ENCODE peak calls at places on chromosomes 4 and X, in six cellular contexts. One of them, this sample, is unnamed. For H3K9me3, the result is how much of the 10 kb centered on the place peaks cover.

GRCh38 chrX:68807818-68808217 is 21.0 kb upstream of the EFNB1 start:
- DNase-seq in suprapubic skin: no peak
- DNase-seq in ovary: no peak
- DNase-seq in testis: peak
- DNase-seq in IMR-90: no peak
- DNase-seq in endothelial cell of umbilical vein: peak
- DNase-seq in this sample: peak

GRCh38 chr4:180926277-180926676 is 1316.9 kb upstream of the TENM3 start:
- DNase-seq in endothelial cell of umbilical vein: no peak
- DNase-seq in ovary: no peak
- DNase-seq in IMR-90: no peak
- DNase-seq in testis: no peak
- DNase-seq in suprapubic skin: no peak
- DNase-seq in this sample: no peak

GRCh38 chr4:8345053-8345945 is 75.7 kb downstream of the HTRA3 start:
- DNase-seq in IMR-90: no peak
- DNase-seq in endothelial cell of umbilical vein: no peak
- DNase-seq in ovary: no peak
- DNase-seq in testis: no peak
- DNase-seq in suprapubic skin: peak
- DNase-seq in this sample: no peak

GRCh38 chr4:65791807-65792308 is 121.6 kb upstream of the EPHA5 start:
- DNase-seq in testis: peak
- DNase-seq in IMR-90: no peak
- DNase-seq in ovary: no peak
- DNase-seq in suprapubic skin: no peak
- DNase-seq in endothelial cell of umbilical vein: peak
- DNase-seq in this sample: no peak

GRCh38 chrX:103656623-103657022 is 27.8 kb downstream of the TCEAL1 start:
- DNase-seq in endothelial cell of umbilical vein: peak
- DNase-seq in testis: no peak
- DNase-seq in ovary: no peak
- DNase-seq in IMR-90: peak
- DNase-seq in suprapubic skin: no peak
- DNase-seq in this sample: no peak

GRCh38 chr4:89152972-89153371 is 41.6 kb downstream of the TIGD2 start:
- DNase-seq in endothelial cell of umbilical vein: no peak
- DNase-seq in IMR-90: no peak
- DNase-seq in testis: no peak
- DNase-seq in ovary: no peak
- DNase-seq in suprapubic skin: no peak
- DNase-seq in this sample: no peak

GRCh38 chr4:43458293-43458692 is 565.8 kb downstream of the GRXCR1 start:
- DNase-seq in testis: no peak
- DNase-seq in endothelial cell of umbilical vein: no peak
- DNase-seq in ovary: no peak
- DNase-seq in suprapubic skin: no peak
- DNase-seq in IMR-90: no peak
- DNase-seq in this sample: no peak

GRCh38 chrX:29145316-29145715 is 558.1 kb downstream of the IL1RAPL1 start:
- DNase-seq in testis: no peak
- DNase-seq in ovary: no peak
- DNase-seq in suprapubic skin: no peak
- DNase-seq in endothelial cell of umbilical vein: no peak
- DNase-seq in IMR-90: peak
- DNase-seq in this sample: no peak

GRCh38 chr4:168666531-168666930 is 169.7 kb downstream of the PALLD start:
- DNase-seq in testis: no peak
- DNase-seq in suprapubic skin: no peak
- DNase-seq in IMR-90: peak
- DNase-seq in endothelial cell of umbilical vein: no peak
- DNase-seq in ovary: no peak
- DNase-seq in this sample: no peak

GRCh38 chr4:176001171-176002006 is 64.3 kb upstream of the WDR17 start:
- DNase-seq in endothelial cell of umbilical vein: peak
- DNase-seq in testis: peak
- DNase-seq in suprapubic skin: no peak
- DNase-seq in IMR-90: peak
- DNase-seq in ovary: peak
- DNase-seq in this sample: peak

GRCh38 chr4:20172070-20172760 is 79.5 kb upstream of the SLIT2 start:
- DNase-seq in testis: no peak
- DNase-seq in suprapubic skin: no peak
- DNase-seq in endothelial cell of umbilical vein: no peak
- DNase-seq in IMR-90: no peak
- DNase-seq in ovary: no peak
- DNase-seq in this sample: no peak

GRCh38 chr4:169071781-169072180 is 61.7 kb upstream of the CBR4 start:
- DNase-seq in testis: no peak
- DNase-seq in IMR-90: peak
- DNase-seq in suprapubic skin: no peak
- DNase-seq in endothelial cell of umbilical vein: no peak
- DNase-seq in ovary: no peak
- DNase-seq in this sample: no peak

DNA sequence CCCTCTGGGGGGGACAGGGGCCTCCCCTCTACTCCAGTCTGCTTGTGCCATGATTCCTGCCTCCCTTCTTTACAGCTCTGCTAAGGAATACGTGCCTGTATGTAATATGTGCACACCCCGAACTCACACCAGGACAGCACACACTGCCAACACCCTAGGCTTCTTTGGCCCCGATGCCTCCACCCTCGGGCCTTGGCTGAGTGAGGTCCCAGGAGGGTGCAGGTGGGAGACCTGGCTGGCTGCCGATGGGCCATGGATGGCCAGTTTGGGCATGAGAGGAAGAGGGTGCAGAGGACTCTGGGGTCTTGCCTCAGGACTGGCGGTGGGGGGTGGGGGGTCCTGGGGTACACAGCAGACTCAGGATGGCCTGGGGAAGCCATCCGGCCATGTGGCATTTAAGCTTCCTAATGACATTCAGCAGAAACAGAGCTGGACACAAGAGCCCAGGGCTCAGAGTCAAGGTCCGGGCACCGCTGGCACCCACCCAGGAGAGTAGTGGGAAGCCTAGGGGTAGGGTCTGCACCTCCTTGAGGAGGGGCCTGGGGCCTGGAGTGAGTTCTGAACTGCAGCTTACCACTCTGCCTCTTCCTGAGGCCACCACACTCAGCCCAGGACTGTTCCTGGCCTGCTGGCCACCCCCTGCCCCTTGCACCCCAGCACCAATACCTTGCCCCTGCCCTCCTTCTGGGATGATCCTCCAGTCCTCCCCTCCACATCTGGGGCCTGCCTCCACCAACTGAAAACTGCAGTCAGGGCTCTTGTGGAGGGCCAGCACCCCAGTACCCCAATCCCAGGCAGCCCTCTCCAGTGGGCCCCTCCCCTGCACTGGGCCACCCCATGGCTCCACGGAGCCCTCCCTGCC is 2.1 kb upstream of the PCGF3 start:
- DNase-seq in testis: no peak
- DNase-seq in ovary: peak
- DNase-seq in IMR-90: no peak
- DNase-seq in suprapubic skin: no peak
- DNase-seq in endothelial cell of umbilical vein: no peak
- DNase-seq in this sample: no peak
- H3K4me3 ChIP-seq in testis: no peak
- H3K4me3 ChIP-seq in ovary: no peak
- H3K4me3 ChIP-seq in IMR-90: no peak
- H3K4me3 ChIP-seq in suprapubic skin: no peak
- H3K4me3 ChIP-seq in endothelial cell of umbilical vein: no peak
- H3K4me3 ChIP-seq in this sample: no peak

DNA sequence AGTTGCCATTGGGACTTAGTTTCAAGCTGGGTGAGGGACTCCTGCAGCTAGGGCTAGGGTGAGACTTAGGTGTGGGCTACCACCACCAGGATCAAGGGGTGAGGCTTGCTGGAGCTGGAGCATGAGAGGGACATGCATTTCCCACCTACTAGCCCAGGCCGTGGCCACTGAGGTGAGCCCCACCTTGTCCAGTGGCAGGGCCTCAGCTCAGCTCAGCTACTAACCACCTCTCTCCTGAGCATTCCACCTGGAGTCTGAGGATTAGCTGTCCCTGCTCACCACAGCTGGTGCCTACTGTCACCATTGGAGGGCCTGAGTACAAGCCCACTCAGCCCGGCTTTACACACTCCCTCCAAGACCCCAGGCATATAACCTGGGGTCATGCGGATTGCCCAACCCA is 62.6 kb upstream of the MAGEH1 start:
- DNase-seq in testis: no peak
- DNase-seq in IMR-90: no peak
- DNase-seq in endothelial cell of umbilical vein: no peak
- DNase-seq in suprapubic skin: no peak
- DNase-seq in ovary: no peak
- DNase-seq in this sample: no peak
- H3K9me3 ChIP-seq in testis: under half
- H3K9me3 ChIP-seq in IMR-90: under half
- H3K9me3 ChIP-seq in endothelial cell of umbilical vein: under half
- H3K9me3 ChIP-seq in suprapubic skin: under half
- H3K9me3 ChIP-seq in ovary: under half
- H3K9me3 ChIP-seq in this sample: under half

DNA sequence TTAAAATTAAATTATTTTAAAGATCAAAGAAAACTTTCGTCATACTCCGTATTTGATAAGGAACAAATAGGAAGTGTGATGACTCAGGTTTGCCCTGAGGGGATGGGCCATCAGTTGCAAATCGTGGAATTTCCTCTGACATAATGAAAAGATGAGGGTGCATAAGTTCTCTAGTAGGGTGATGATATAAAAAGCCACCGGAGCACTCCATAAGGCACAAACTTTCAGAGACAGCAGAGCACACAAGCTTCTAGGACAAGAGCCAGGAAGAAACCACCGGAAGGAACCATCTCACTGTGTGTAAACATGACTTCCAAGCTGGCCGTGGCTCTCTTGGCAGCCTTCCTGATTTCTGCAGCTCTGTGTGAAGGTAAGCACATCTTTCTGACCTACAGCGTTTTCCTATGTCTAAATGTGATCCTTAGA is at the start of gene CXCL8:
- DNase-seq in endothelial cell of umbilical vein: peak
- DNase-seq in suprapubic skin: peak
- DNase-seq in ovary: peak
- DNase-seq in testis: peak
- DNase-seq in IMR-90: peak
- DNase-seq in this sample: peak
- TF ChIP-seq POLR2A in endothelial cell of umbilical vein: peak
- TF ChIP-seq POLR2A in suprapubic skin: no peak
- TF ChIP-seq POLR2A in ovary: no peak
- TF ChIP-seq POLR2A in testis: no peak
- TF ChIP-seq POLR2A in IMR-90: peak
- TF ChIP-seq POLR2A in this sample: no peak

GRCh38 chrX:39525758-39526157 is 572.0 kb downstream of the BCOR start:
- DNase-seq in endothelial cell of umbilical vein: no peak
- DNase-seq in IMR-90: no peak
- DNase-seq in ovary: no peak
- DNase-seq in suprapubic skin: no peak
- DNase-seq in testis: no peak
- DNase-seq in this sample: no peak
- H3K4me3 ChIP-seq in endothelial cell of umbilical vein: no peak
- H3K4me3 ChIP-seq in IMR-90: no peak
- H3K4me3 ChIP-seq in ovary: no peak
- H3K4me3 ChIP-seq in suprapubic skin: no peak
- H3K4me3 ChIP-seq in testis: no peak
- H3K4me3 ChIP-seq in this sample: no peak

GRCh38 chr4:170697045-170697444 is 607.3 kb upstream of the AADAT start:
- DNase-seq in suprapubic skin: no peak
- DNase-seq in IMR-90: no peak
- DNase-seq in ovary: no peak
- DNase-seq in testis: no peak
- DNase-seq in endothelial cell of umbilical vein: no peak
- DNase-seq in this sample: no peak

GRCh38 chr4:170687751-170688150 is 598.0 kb upstream of the AADAT start:
- DNase-seq in IMR-90: no peak
- DNase-seq in ovary: no peak
- DNase-seq in testis: no peak
- DNase-seq in suprapubic skin: no peak
- DNase-seq in endothelial cell of umbilical vein: no peak
- DNase-seq in this sample: no peak

DNA sequence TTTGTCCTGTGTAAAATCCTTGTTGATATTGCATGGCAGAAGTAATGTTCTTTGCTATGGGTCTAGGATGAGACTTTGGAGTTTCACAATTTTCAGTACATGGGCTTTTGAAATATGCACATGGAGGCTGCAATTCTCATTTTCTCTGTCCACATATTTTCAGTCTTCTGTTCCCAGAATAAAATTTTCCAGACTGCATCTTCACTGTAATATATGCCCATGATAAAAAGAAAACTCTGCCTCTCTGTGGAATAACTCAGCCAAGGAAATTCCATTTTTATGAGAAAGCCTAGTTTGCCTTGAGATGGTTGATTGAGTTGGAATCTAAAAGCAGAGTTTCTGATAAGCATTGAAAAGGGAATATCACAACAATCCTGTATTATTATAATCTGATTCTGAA is 601.4 kb upstream of the AADAT start:
- DNase-seq in IMR-90: no peak
- DNase-seq in ovary: no peak
- DNase-seq in suprapubic skin: no peak
- DNase-seq in testis: no peak
- DNase-seq in endothelial cell of umbilical vein: no peak
- DNase-seq in this sample: no peak
- H3K9me3 ChIP-seq in IMR-90: under half
- H3K9me3 ChIP-seq in ovary: under half
- H3K9me3 ChIP-seq in suprapubic skin: under half
- H3K9me3 ChIP-seq in testis: under half
- H3K9me3 ChIP-seq in endothelial cell of umbilical vein: under half
- H3K9me3 ChIP-seq in this sample: under half

GRCh38 chr4:141220655-141221605 is at the start of gene ZNF330:
- DNase-seq in IMR-90: peak
- DNase-seq in endothelial cell of umbilical vein: peak
- DNase-seq in testis: peak
- DNase-seq in suprapubic skin: peak
- DNase-seq in ovary: peak
- DNase-seq in this sample: peak
- TF ChIP-seq POLR2A in IMR-90: peak
- TF ChIP-seq POLR2A in endothelial cell of umbilical vein: peak
- TF ChIP-seq POLR2A in testis: peak
- TF ChIP-seq POLR2A in suprapubic skin: peak
- TF ChIP-seq POLR2A in ovary: peak
- TF ChIP-seq POLR2A in this sample: peak